ENCODE peak calls at places on chromosome X, in four cellular contexts. X is memory B cell, N is LHCN-M2, V is amniotic epithelial cell. G is an unnamed sample.

GRCh38 chrX:9788908-9789307 is 2.7 kb downstream of the SHROOM2 start:
- DNase-seq in X (no peak), N (no peak), V (peak; percentile 83), G (no peak)

GRCh38 chrX:149365552-149365951 is 139.6 kb downstream of the IDS start:
- DNase-seq in X (no peak), N (no peak), V (no peak), G (no peak)

GRCh38 chrX:49103637-49104036 is 19.9 kb downstream of the GPKOW start:
- DNase-seq in X (no peak), N (no peak), V (peak; percentile 34), G (no peak)

GRCh38 chrX:150610038-150610437 is 41.6 kb downstream of the MTM1 start:
- DNase-seq in X (no peak), N (no peak), V (no peak), G (no peak)

GRCh38 chrX:20969565-20969964 is 404.7 kb upstream of the CNKSR2 start:
- DNase-seq in X (no peak), N (peak; percentile 10), V (no peak), G (no peak)

GRCh38 chrX:41273638-41274037 is 60.3 kb upstream of the DDX3X start:
- DNase-seq in X (no peak), N (peak; percentile 18), V (peak; percentile 90), G (peak; percentile 5)

GRCh38 chrX:115547448-115547847 is 13.5 kb upstream of the PLS3 start:
- DNase-seq in X (no peak), N (no peak), V (no peak), G (no peak)

GRCh38 chrX:15530318-15530717 is 29.7 kb downstream of the BMX start:
- DNase-seq in X (no peak), N (peak; percentile 3), V (no peak), G (no peak)

GRCh38 chrX:37905436-37906147 is 58.2 kb upstream of the DYNLT3 start:
- DNase-seq in X (no peak), N (peak; percentile 13), V (no peak), G (peak; percentile 62)

GRCh38 chrX:141405878-141406492 is 163.7 kb upstream of the SPANXC start:
- DNase-seq in X (no peak), N (peak; percentile 55), V (peak; percentile 91), G (no peak)

GRCh38 chrX:14051416-14051815 is 21.7 kb upstream of the GEMIN8 start:
- DNase-seq in X (no peak), N (no peak), V (no peak), G (peak; percentile 65)

GRCh38 chrX:107728342-107729099 is 47.1 kb downstream of the TSC22D3 start:
- DNase-seq in X (no peak), N (no peak), V (no peak), G (no peak)

GRCh38 chrX:34063616-34064015 is 68.5 kb downstream of the FAM47A start:
- DNase-seq in X (no peak), N (no peak), V (no peak), G (no peak)

GRCh38 chrX:30822068-30822671 is 66.9 kb downstream of the TAB3 start:
- DNase-seq in X (peak; percentile 23), N (peak; percentile 1), V (peak; percentile 15), G (peak; percentile 31)

GRCh38 chrX:136336623-136337022 is 35.9 kb downstream of the ADGRG4 start:
- DNase-seq in X (no peak), N (peak; percentile 1), V (peak; percentile 2), G (peak; percentile 34)

GRCh38 chrX:101415180-101416130 is 7.4 kb downstream of the HNRNPH2 start:
- DNase-seq in X (peak; percentile 44), N (peak; percentile 72), V (peak; percentile 81), G (peak; percentile 75)

GRCh38 chrX:11996810-11997209 is 141.5 kb upstream of the FRMPD4 start:
- DNase-seq in X (no peak), N (no peak), V (no peak), G (no peak)

GRCh38 chrX:119728487-119728886 is 29.9 kb upstream of the SOWAHD start:
- DNase-seq in X (no peak), N (no peak), V (no peak), G (peak; percentile 43)

GRCh38 chrX:103212749-103213457 is 2.0 kb upstream of the BEX4 start:
- DNase-seq in X (no peak), N (no peak), V (no peak), G (no peak)

G was measured in SK-MEL-5.